ENCODE peak calls at places on chromosomes 7 and 10, in five cellular contexts. One of them, this sample, is unnamed.

GRCh38 chr7:131284702-131285419 is 42.8 kb upstream of the MKLN1 start:
- DNase-seq in SK-N-SH: no peak
- DNase-seq in mucosa of descending colon: no peak
- DNase-seq in left lung: no peak
- DNase-seq in hepatocyte: peak; percentile 17
- DNase-seq in this sample: peak; percentile 87

GRCh38 chr7:80588591-80588990 is 49.9 kb upstream of the CD36 start:
- DNase-seq in SK-N-SH: no peak
- DNase-seq in mucosa of descending colon: no peak
- DNase-seq in left lung: no peak
- DNase-seq in hepatocyte: no peak
- DNase-seq in this sample: no peak

GRCh38 chr7:8295638-8296361 is 33.8 kb upstream of the ICA1 start:
- DNase-seq in SK-N-SH: peak; percentile 71
- DNase-seq in mucosa of descending colon: peak; percentile 72
- DNase-seq in left lung: no peak
- DNase-seq in hepatocyte: peak; percentile 90
- DNase-seq in this sample: no peak

GRCh38 chr10:71939304-71939703 is 24.9 kb upstream of the CHST3 start:
- DNase-seq in SK-N-SH: no peak
- DNase-seq in mucosa of descending colon: no peak
- DNase-seq in left lung: no peak
- DNase-seq in hepatocyte: no peak
- DNase-seq in this sample: no peak

GRCh38 chr10:132383026-132383565 is 13.9 kb upstream of the PWWP2B start:
- DNase-seq in SK-N-SH: no peak
- DNase-seq in mucosa of descending colon: no peak
- DNase-seq in left lung: peak; percentile 7
- DNase-seq in hepatocyte: no peak
- DNase-seq in this sample: peak; percentile 55

GRCh38 chr10:129713659-129714265 is 246.7 kb downstream of the MGMT start:
- DNase-seq in SK-N-SH: no peak
- DNase-seq in mucosa of descending colon: no peak
- DNase-seq in left lung: no peak
- DNase-seq in hepatocyte: no peak
- DNase-seq in this sample: peak; percentile 11

GRCh38 chr10:17819836-17820235 is 10.7 kb downstream of the MRC1 start:
- DNase-seq in SK-N-SH: no peak
- DNase-seq in mucosa of descending colon: no peak
- DNase-seq in left lung: no peak
- DNase-seq in hepatocyte: no peak
- DNase-seq in this sample: no peak

GRCh38 chr7:2417981-2418481 is 14.6 kb downstream of the CHST12 start:
- DNase-seq in SK-N-SH: no peak
- DNase-seq in mucosa of descending colon: peak; percentile 19
- DNase-seq in left lung: peak; percentile 39
- DNase-seq in hepatocyte: no peak
- DNase-seq in this sample: no peak

GRCh38 chr10:119466655-119467054 is 75.9 kb downstream of the RGS10 start:
- DNase-seq in SK-N-SH: no peak
- DNase-seq in mucosa of descending colon: no peak
- DNase-seq in left lung: no peak
- DNase-seq in hepatocyte: no peak
- DNase-seq in this sample: no peak

GRCh38 chr7:101804642-101805401 is 12.6 kb upstream of the CUX1 start:
- DNase-seq in SK-N-SH: no peak
- DNase-seq in mucosa of descending colon: peak; percentile 58
- DNase-seq in left lung: no peak
- DNase-seq in hepatocyte: peak; percentile 49
- DNase-seq in this sample: no peak

GRCh38 chr7:27462575-27463270 is 200.0 kb downstream of the HIBADH start:
- DNase-seq in SK-N-SH: no peak
- DNase-seq in mucosa of descending colon: no peak
- DNase-seq in left lung: no peak
- DNase-seq in hepatocyte: no peak
- DNase-seq in this sample: no peak

GRCh38 chr7:146655928-146656797 is 539.6 kb downstream of the CNTNAP2 start:
- DNase-seq in SK-N-SH: no peak
- DNase-seq in mucosa of descending colon: no peak
- DNase-seq in left lung: no peak
- DNase-seq in hepatocyte: peak; percentile 56
- DNase-seq in this sample: no peak

GRCh38 chr10:6144609-6145413 is 56.0 kb downstream of the RBM17 start:
- DNase-seq in SK-N-SH: peak; percentile 89
- DNase-seq in mucosa of descending colon: peak; percentile 92
- DNase-seq in left lung: peak; percentile 99
- DNase-seq in hepatocyte: peak; percentile 88
- DNase-seq in this sample: peak; percentile 93

GRCh38 chr7:150404172-150404784 is 25.1 kb downstream of the ZNF775 start:
- DNase-seq in SK-N-SH: no peak
- DNase-seq in mucosa of descending colon: no peak
- DNase-seq in left lung: peak; percentile 54
- DNase-seq in hepatocyte: peak; percentile 17
- DNase-seq in this sample: peak; percentile 62

GRCh38 chr7:103148131-103148993 is 537 bp downstream of the NAPEPLD start:
- DNase-seq in SK-N-SH: peak; percentile 34
- DNase-seq in mucosa of descending colon: no peak
- DNase-seq in left lung: no peak
- DNase-seq in hepatocyte: no peak
- DNase-seq in this sample: no peak

GRCh38 chr7:143305423-143306070 is 10.4 kb upstream of the CLCN1 start:
- DNase-seq in SK-N-SH: peak; percentile 68
- DNase-seq in mucosa of descending colon: peak; percentile 96
- DNase-seq in left lung: peak; percentile 87
- DNase-seq in hepatocyte: peak; percentile 75
- DNase-seq in this sample: no peak

DNA sequence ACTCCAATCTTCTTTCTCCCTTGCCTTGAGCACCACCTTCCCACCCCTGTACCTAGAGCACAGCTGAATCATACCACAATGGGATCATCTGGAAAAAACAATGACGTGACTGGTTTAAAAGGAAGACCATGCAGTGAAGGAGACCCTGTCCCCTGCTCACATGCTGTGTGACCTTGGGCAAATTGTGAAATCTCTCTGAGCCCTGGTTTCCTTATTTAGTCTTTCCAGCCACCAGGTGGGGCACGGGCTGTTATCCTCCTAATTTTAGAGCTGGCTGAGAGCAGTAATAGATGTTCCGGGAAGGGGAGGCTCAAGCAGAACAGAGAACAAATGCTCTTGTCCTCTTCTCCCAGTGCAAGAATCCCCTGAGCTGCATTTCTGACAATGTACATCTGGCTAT is 198.3 kb downstream of the RPS24 start:
- DNase-seq in SK-N-SH: no peak
- DNase-seq in mucosa of descending colon: no peak
- DNase-seq in left lung: no peak
- DNase-seq in hepatocyte: peak; percentile 32
- DNase-seq in this sample: no peak
- TF ChIP-seq CTCF in SK-N-SH: peak; percentile 23
- TF ChIP-seq CTCF in mucosa of descending colon: no peak
- TF ChIP-seq CTCF in left lung: no peak
- TF ChIP-seq CTCF in hepatocyte: peak; percentile 32
- TF ChIP-seq CTCF in this sample: no peak

GRCh38 chr7:74271742-74272141 is 17.5 kb upstream of the CLIP2 start:
- DNase-seq in SK-N-SH: no peak
- DNase-seq in mucosa of descending colon: no peak
- DNase-seq in left lung: no peak
- DNase-seq in hepatocyte: no peak
- DNase-seq in this sample: no peak
- H3K4me1 ChIP-seq in SK-N-SH: peaks cover 4% of the 10 kb centered on the region
- H3K4me1 ChIP-seq in mucosa of descending colon: no peaks in the 10 kb centered on the region
- H3K4me1 ChIP-seq in left lung: no peaks in the 10 kb centered on the region
- H3K4me1 ChIP-seq in hepatocyte: no peaks in the 10 kb centered on the region
- H3K4me1 ChIP-seq in this sample: peaks cover 18% of the 10 kb centered on the region

GRCh38 chr10:63217120-63217605 is 84.0 kb downstream of the NRBF2 start:
- DNase-seq in SK-N-SH: peak; percentile 54
- DNase-seq in mucosa of descending colon: peak; percentile 46
- DNase-seq in left lung: no peak
- DNase-seq in hepatocyte: peak; percentile 63
- DNase-seq in this sample: no peak
- TF ChIP-seq CTCF in SK-N-SH: peak; percentile 78
- TF ChIP-seq CTCF in mucosa of descending colon: peak; percentile 39
- TF ChIP-seq CTCF in left lung: peak; percentile 68
- TF ChIP-seq CTCF in hepatocyte: peak; percentile 74
- TF ChIP-seq CTCF in this sample: peak; percentile 42

GRCh38 chr7:604884-605531 is 85.4 kb upstream of the PDGFA start:
- DNase-seq in SK-N-SH: no peak
- DNase-seq in mucosa of descending colon: no peak
- DNase-seq in left lung: peak; percentile 79
- DNase-seq in hepatocyte: no peak
- DNase-seq in this sample: no peak
- H3K4me1 ChIP-seq in SK-N-SH: no peaks in the 10 kb centered on the region
- H3K4me1 ChIP-seq in mucosa of descending colon: peaks cover 5% of the 10 kb centered on the region
- H3K4me1 ChIP-seq in left lung: peaks cover 4% of the 10 kb centered on the region
- H3K4me1 ChIP-seq in hepatocyte: peaks cover 12% of the 10 kb centered on the region
- H3K4me1 ChIP-seq in this sample: peaks cover 41% of the 10 kb centered on the region

DNA sequence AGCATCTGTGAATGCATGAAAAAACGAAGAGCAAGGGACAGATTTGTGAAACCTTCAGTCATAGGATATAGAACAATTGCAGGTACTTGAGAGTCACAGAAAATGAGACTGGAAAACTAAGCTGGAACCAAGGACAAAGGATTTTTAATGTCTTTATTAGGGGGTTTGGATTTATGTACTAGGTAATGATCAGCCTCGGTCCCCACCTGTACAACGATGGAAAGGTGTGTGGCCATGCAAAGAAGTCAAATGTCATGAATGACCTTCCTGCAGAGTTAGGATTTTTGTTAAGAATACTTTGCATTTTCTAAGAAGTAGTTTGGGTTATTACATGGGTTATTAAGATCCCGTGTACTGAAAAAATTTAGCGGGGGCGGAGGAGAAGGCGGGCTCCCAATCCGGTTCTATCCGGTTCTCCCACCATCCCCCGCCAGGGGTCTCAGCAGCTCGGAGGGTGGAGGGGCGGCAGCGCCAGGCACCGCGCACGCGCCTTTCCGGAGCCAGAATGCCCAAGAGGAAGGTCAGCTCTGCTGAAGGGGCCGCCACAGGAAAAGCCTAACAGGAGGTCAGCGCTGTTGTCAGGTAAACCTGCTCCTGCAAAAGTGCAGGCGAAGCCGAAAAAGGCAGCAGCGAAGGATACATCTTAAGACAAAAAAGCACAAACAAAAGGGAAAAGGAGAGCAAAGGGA is 327.5 kb upstream of the PLXDC2 start:
- DNase-seq in SK-N-SH: no peak
- DNase-seq in mucosa of descending colon: no peak
- DNase-seq in left lung: peak; percentile 83
- DNase-seq in hepatocyte: peak; percentile 39
- DNase-seq in this sample: peak; percentile 68
- TF ChIP-seq CTCF in SK-N-SH: no peak
- TF ChIP-seq CTCF in mucosa of descending colon: no peak
- TF ChIP-seq CTCF in left lung: no peak
- TF ChIP-seq CTCF in hepatocyte: peak; percentile 15
- TF ChIP-seq CTCF in this sample: no peak

This sample was measured in suprapubic skin.